ENCODE peak calls at places on chromosomes 13 and 19, in five cellular contexts. L is K562, D is IMR-90, F is H1, E is GM12878. M is an unnamed sample.

GRCh38 chr19:3097442-3097871 is 3.3 kb downstream of the GNA11 start:
- DNase-seq in L (no peak), D (no peak), F (no peak), E (no peak), M (no peak)

GRCh38 chr13:52454459-52454824 is 836 bp upstream of the CKAP2 start:
- DNase-seq in L (no peak), D (peak; percentile 8), F (no peak), E (peak; percentile 69), M (peak; percentile 36)

GRCh38 chr13:47991859-47992258 is 9.2 kb downstream of the SUCLA2 start:
- DNase-seq in L (no peak), D (no peak), F (no peak), E (no peak), M (no peak)

GRCh38 chr19:16418597-16418962 is 53.2 kb downstream of the EPS15L1 start:
- DNase-seq in L (no peak), D (no peak), F (no peak), E (no peak), M (no peak)

GRCh38 chr13:59416561-59416960 is 747.2 kb downstream of the DIAPH3 start:
- DNase-seq in L (no peak), D (no peak), F (no peak), E (no peak), M (no peak)

GRCh38 chr19:35291916-35292315 is at the start of gene MAG:
- DNase-seq in L (no peak), D (no peak), F (no peak), E (no peak), M (no peak)

GRCh38 chr19:1122972-1123363 is 19.2 kb downstream of the GPX4 start:
- DNase-seq in L (peak; percentile 99), D (peak; percentile 56), F (no peak), E (no peak), M (peak; percentile 69)

GRCh38 chr19:46408611-46409039 is 4.7 kb downstream of the CCDC8 start:
- DNase-seq in L (no peak), D (peak; percentile 28), F (no peak), E (no peak), M (no peak)

GRCh38 chr19:42271045-42271419 is 2.0 kb downstream of the CIC start:
- DNase-seq in L (no peak), D (no peak), F (no peak), E (no peak), M (no peak)
- TF ChIP-seq POLR2A in L (no peak), D (no peak), F (no peak), E (no peak), M (no peak)

DNA sequence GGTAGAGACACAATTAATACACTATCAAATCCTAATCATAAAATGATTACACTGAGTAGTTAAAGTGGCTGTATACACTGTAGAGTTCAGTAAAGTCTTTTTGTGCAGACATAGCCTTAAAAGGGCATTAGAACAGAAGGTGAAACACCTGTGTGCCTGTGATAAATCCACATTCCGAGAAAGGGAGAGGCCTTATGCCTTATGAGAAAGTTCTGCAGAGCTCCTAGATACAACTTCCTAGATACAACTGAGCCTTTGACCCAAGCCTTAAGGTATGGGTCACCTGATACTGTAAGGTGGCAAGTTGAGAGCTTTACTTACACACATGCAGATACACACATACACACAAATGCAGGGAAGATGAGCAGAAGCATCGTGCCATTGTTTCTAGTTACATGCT is 6.3 kb downstream of the SERP2 start:
- DNase-seq in L (no peak), D (no peak), F (no peak), E (no peak), M (no peak)
- H3K9ac ChIP-seq in L (no peak overlapping the region), D (no peak overlapping the region), F (no peak overlapping the region), E (no peak overlapping the region), M (no peak overlapping the region)

GRCh38 chr19:52189745-52190678 is at the start of gene PPP2R1A:
- DNase-seq in L (peak; percentile 100), D (peak; percentile 100), F (peak; percentile 100), E (peak; percentile 100), M (peak; percentile 100)

GRCh38 chr19:52191374-52191773 is 1.5 kb downstream of the PPP2R1A start:
- DNase-seq in L (no peak), D (no peak), F (no peak), E (no peak), M (no peak)

GRCh38 chr19:52190679-52191293 is 934 bp downstream of the PPP2R1A start:
- DNase-seq in L (no peak), D (peak; percentile 46), F (no peak), E (no peak), M (no peak)

GRCh38 chr19:52188822-52189744 is 769 bp upstream of the PPP2R1A start:
- DNase-seq in L (no peak), D (no peak), F (peak; percentile 25), E (no peak), M (no peak)

GRCh38 chr19:52191951-52192350 is 2.1 kb downstream of the PPP2R1A start:
- DNase-seq in L (no peak), D (no peak), F (no peak), E (no peak), M (no peak)
- TF ChIP-seq POLR2A in L (no peak), D (no peak), F (no peak), E (peak; percentile 22), M (peak; percentile 18)

GRCh38 chr19:40604647-40605200 is 3.6 kb downstream of the LTBP4 start:
- DNase-seq in L (peak; percentile 41), D (no peak), F (no peak), E (no peak), M (no peak)
- H3K9ac ChIP-seq in L (peak overlapping the region; percentile 53), D (no peak overlapping the region), F (no peak overlapping the region), E (no peak overlapping the region), M (no peak overlapping the region)

DNA sequence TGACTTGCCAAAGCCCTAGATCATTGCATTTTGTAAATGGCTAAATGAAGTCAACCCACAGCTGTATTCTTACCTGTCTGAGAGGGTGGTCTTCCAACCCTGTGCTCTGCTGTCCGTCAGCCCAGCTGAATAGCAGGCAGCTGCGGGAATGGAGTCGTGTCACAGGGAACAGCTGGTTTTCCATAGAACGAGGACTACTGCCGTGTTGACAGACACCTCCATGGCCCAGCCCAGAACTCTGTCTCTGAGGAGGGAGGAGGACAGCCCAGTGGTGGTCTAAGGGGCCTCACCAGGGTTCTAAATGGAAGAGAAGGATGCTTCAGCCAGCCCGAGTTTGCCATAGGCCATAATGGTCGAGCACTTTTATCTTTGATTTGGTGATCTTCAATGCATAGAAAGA is 110.7 kb downstream of the SLC7A1 start:
- DNase-seq in L (no peak), D (no peak), F (no peak), E (no peak), M (no peak)
- TF ChIP-seq POLR2A in L (no peak), D (no peak), F (no peak), E (no peak), M (no peak)

GRCh38 chr13:97266328-97266727 is 44.2 kb downstream of the MBNL2 start:
- DNase-seq in L (no peak), D (no peak), F (no peak), E (no peak), M (no peak)
- H3K9ac ChIP-seq in L (no peak overlapping the region), D (peak overlapping the region; percentile 5), F (no peak overlapping the region), E (no peak overlapping the region), M (peak overlapping the region; percentile 35)

GRCh38 chr13:32535140-32535539 is 3.5 kb downstream of the N4BP2L2 start:
- DNase-seq in L (no peak), D (peak; percentile 7), F (no peak), E (no peak), M (no peak)

GRCh38 chr13:32537580-32538233 is 888 bp downstream of the N4BP2L2 start:
- DNase-seq in L (peak; percentile 19), D (no peak), F (no peak), E (no peak), M (peak; percentile 6)

GRCh38 chr13:32535748-32536147 is 2.8 kb downstream of the N4BP2L2 start:
- DNase-seq in L (no peak), D (no peak), F (no peak), E (no peak), M (no peak)

GRCh38 chr13:32538234-32538620 is 368 bp downstream of the N4BP2L2 start:
- DNase-seq in L (peak; percentile 39), D (peak; percentile 62), F (no peak), E (no peak), M (no peak)

GRCh38 chr13:32538621-32539246 is at the start of gene N4BP2L2:
- DNase-seq in L (peak; percentile 71), D (peak; percentile 99), F (peak; percentile 82), E (peak; percentile 94), M (peak; percentile 99)
- TF ChIP-seq POLR2A in L (peak; percentile 84), D (peak; percentile 50), F (peak; percentile 70), E (peak; percentile 85), M (peak; percentile 67)

DNA sequence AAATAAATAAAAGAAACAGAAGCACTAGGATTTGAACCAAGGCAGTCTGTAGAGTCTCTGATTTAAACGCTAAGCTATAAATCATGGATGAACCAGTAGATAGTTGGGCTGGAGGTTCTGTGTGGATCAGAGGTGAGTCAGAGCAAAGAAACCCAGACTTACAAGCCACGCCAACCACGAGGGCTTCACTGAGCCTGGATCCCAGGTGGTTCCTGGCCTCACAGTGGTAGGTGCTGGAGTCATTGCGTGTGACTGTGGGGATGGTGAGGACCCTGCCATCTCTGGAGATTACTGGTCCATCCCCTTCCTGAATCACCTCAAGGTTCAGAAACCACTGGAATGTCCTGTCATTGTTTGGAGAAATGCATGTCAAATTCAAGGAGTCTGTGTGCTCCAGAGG is 19.3 kb upstream of the CEACAM20 start:
- DNase-seq in L (no peak), D (peak; percentile 51), F (no peak), E (no peak), M (no peak)
- H3K9ac ChIP-seq in L (no peak overlapping the region), D (no peak overlapping the region), F (no peak overlapping the region), E (no peak overlapping the region), M (no peak overlapping the region)

GRCh38 chr13:68976287-68976686 is 1131.3 kb upstream of the ATXN8OS start:
- DNase-seq in L (no peak), D (no peak), F (no peak), E (no peak), M (no peak)
- TF ChIP-seq POLR2A in L (no peak), D (no peak), F (no peak), E (no peak), M (no peak)